ENCODE peak calls at places on chromosome 1, in seven cellular contexts. J, W, R, T, C, Z and M are unnamed samples.

GRCh38 chr1:58695206-58695605 is 4.7 kb downstream of the MYSM1 start:
- DNase-seq in J (no peak), W (no peak), R (no peak), T (no peak), C (no peak), Z (no peak), M (no peak)

GRCh38 chr1:9058465-9058864 is 11.0 kb downstream of the SLC2A5 start:
- DNase-seq in J (no peak), W (no peak), R (no peak), T (no peak), C (no peak), Z (no peak), M (no peak)

GRCh38 chr1:104933846-104934245 is 1184.1 kb downstream of the AMY1C start:
- DNase-seq in J (no peak), W (no peak), R (no peak), T (no peak), C (no peak), Z (no peak), M (no peak)

GRCh38 chr1:7265771-7266371 is 480.6 kb downstream of the CAMTA1 start:
- DNase-seq in J (no peak), W (peak), R (no peak), T (no peak), C (peak), Z (no peak), M (peak)

GRCh38 chr1:149845416-149845815 is 54.0 kb upstream of the BOLA1 start:
- DNase-seq in J (peak), W (peak), R (peak), T (no peak), C (no peak), Z (no peak), M (no peak)

GRCh38 chr1:213983589-213984386 is 4.0 kb upstream of the PROX1 start:
- DNase-seq in J (peak), W (no peak), R (no peak), T (peak), C (no peak), Z (no peak), M (no peak)

GRCh38 chr1:40301066-40301465 is 16.0 kb downstream of the COL9A2 start:
- DNase-seq in J (no peak), W (no peak), R (no peak), T (peak), C (no peak), Z (no peak), M (no peak)

GRCh38 chr1:207964195-207964966 is 53.5 kb upstream of the CD34 start:
- DNase-seq in J (no peak), W (no peak), R (no peak), T (no peak), C (peak), Z (no peak), M (peak)

GRCh38 chr1:92708368-92708950 is 76.4 kb downstream of the EVI5 start:
- DNase-seq in J (no peak), W (peak), R (no peak), T (no peak), C (no peak), Z (no peak), M (peak)

GRCh38 chr1:176416777-176417176 is 46.2 kb upstream of the PAPPA2 start:
- DNase-seq in J (peak), W (no peak), R (no peak), T (no peak), C (no peak), Z (no peak), M (no peak)

GRCh38 chr1:197737916-197738315 is 37.4 kb downstream of the DENND1B start:
- DNase-seq in J (no peak), W (no peak), R (no peak), T (no peak), C (no peak), Z (no peak), M (no peak)

GRCh38 chr1:84724128-84724860 is 34.0 kb upstream of the SSX2IP start:
- DNase-seq in J (peak), W (no peak), R (no peak), T (peak), C (no peak), Z (peak), M (no peak)

GRCh38 chr1:117150316-117150715 is 28.8 kb upstream of the TRIM45 start:
- DNase-seq in J (no peak), W (no peak), R (no peak), T (no peak), C (no peak), Z (no peak), M (no peak)

GRCh38 chr1:232837085-232837484 is 31.9 kb downstream of the MAP10 start:
- DNase-seq in J (no peak), W (peak), R (no peak), T (no peak), C (peak), Z (no peak), M (no peak)